ENCODE peak calls at places on chromosomes 6 and 20, in five cellular contexts. W is NAMALWA; S is fibroblast of lung; V is CD4-positive, alpha-beta memory T cell; X is RPMI7951. B is an unnamed sample.

GRCh38 chr20:11652128-11652527 is 265.6 kb upstream of the BTBD3 start:
- DNase-seq in W (no peak), S (no peak), V (no peak), X (no peak), B (no peak)

GRCh38 chr20:40279390-40279789 is 409.6 kb downstream of the MAFB start:
- DNase-seq in W (no peak), S (no peak), V (no peak), X (peak), B (peak)

GRCh38 chr6:33490198-33490597 is 35.8 kb downstream of the ZBTB9 start:
- DNase-seq in W (no peak), S (no peak), V (no peak), X (no peak), B (no peak)

GRCh38 chr6:79468116-79468515 is 69.1 kb downstream of the LCA5 start:
- DNase-seq in W (no peak), S (peak), V (no peak), X (peak), B (peak)

GRCh38 chr6:116118608-116119007 is 7.3 kb downstream of the COL10A1 start:
- DNase-seq in W (no peak), S (peak), V (no peak), X (peak), B (peak)

GRCh38 chr6:34391023-34391485 is 1.4 kb downstream of the NUDT3 start:
- DNase-seq in W (peak), S (peak), V (no peak), X (peak), B (peak)

GRCh38 chr6:84522135-84522535 is 242.3 kb downstream of the TBX18 start:
- DNase-seq in W (no peak), S (peak), V (no peak), X (peak), B (peak)

GRCh38 chr6:170174124-170174770 is 116.6 kb downstream of the DLL1 start:
- DNase-seq in W (no peak), S (no peak), V (no peak), X (no peak), B (no peak)